ENCODE peak calls at places on chromosome 11, in ten cellular contexts. One of them, this sample, is unnamed.
A peak's percentile ranks its signal among the peaks of the same experiment; 100 is the strongest.

GRCh38 chr11:36376888-36377758 is 81.0 kb downstream of the PRR5L start:
- DNase-seq in MM.1S: peak; percentile 84
- DNase-seq in GM23248: peak; percentile 81
- DNase-seq in GM23338: peak; percentile 87
- DNase-seq in endothelial cell of umbilical vein: peak; percentile 35
- DNase-seq in neural progenitor cell: peak; percentile 85
- DNase-seq in fibroblast of lung: peak; percentile 63
- DNase-seq in HCT116: no peak
- DNase-seq in H1: peak; percentile 86
- DNase-seq in A673: peak; percentile 91
- DNase-seq in this sample: peak; percentile 55

GRCh38 chr11:71551711-71552110 is 3.5 kb downstream of the KRTAP5-9 start:
- DNase-seq in MM.1S: no peak
- DNase-seq in GM23248: no peak
- DNase-seq in GM23338: no peak
- DNase-seq in endothelial cell of umbilical vein: no peak
- DNase-seq in neural progenitor cell: no peak
- DNase-seq in fibroblast of lung: no peak
- DNase-seq in HCT116: no peak
- DNase-seq in H1: no peak
- DNase-seq in A673: no peak
- DNase-seq in this sample: no peak

GRCh38 chr11:13012037-13012693 is 3.0 kb downstream of the RASSF10 start:
- DNase-seq in MM.1S: no peak
- DNase-seq in GM23248: no peak
- DNase-seq in GM23338: peak; percentile 33
- DNase-seq in endothelial cell of umbilical vein: no peak
- DNase-seq in neural progenitor cell: peak; percentile 88
- DNase-seq in fibroblast of lung: peak; percentile 13
- DNase-seq in HCT116: no peak
- DNase-seq in H1: no peak
- DNase-seq in A673: no peak
- DNase-seq in this sample: peak; percentile 21

GRCh38 chr11:70798296-70798695 is 400.0 kb downstream of the CTTN start:
- DNase-seq in MM.1S: no peak
- DNase-seq in GM23248: no peak
- DNase-seq in GM23338: no peak
- DNase-seq in endothelial cell of umbilical vein: no peak
- DNase-seq in neural progenitor cell: no peak
- DNase-seq in fibroblast of lung: no peak
- DNase-seq in HCT116: no peak
- DNase-seq in H1: no peak
- DNase-seq in A673: no peak
- DNase-seq in this sample: no peak

GRCh38 chr11:107561688-107562087 is 3.8 kb downstream of the ALKBH8 start:
- DNase-seq in MM.1S: no peak
- DNase-seq in GM23248: peak; percentile 95
- DNase-seq in GM23338: no peak
- DNase-seq in endothelial cell of umbilical vein: peak; percentile 13
- DNase-seq in neural progenitor cell: no peak
- DNase-seq in fibroblast of lung: peak; percentile 68
- DNase-seq in HCT116: no peak
- DNase-seq in H1: no peak
- DNase-seq in A673: peak; percentile 29
- DNase-seq in this sample: no peak

GRCh38 chr11:131750692-131751091 is 380.3 kb downstream of the NTM start:
- DNase-seq in MM.1S: no peak
- DNase-seq in GM23248: no peak
- DNase-seq in GM23338: no peak
- DNase-seq in endothelial cell of umbilical vein: no peak
- DNase-seq in neural progenitor cell: no peak
- DNase-seq in fibroblast of lung: no peak
- DNase-seq in HCT116: no peak
- DNase-seq in H1: no peak
- DNase-seq in A673: no peak
- DNase-seq in this sample: no peak

GRCh38 chr11:47553417-47553746 is 450 bp upstream of the CELF1 start:
- DNase-seq in MM.1S: no peak
- DNase-seq in GM23248: peak; percentile 68
- DNase-seq in GM23338: no peak
- DNase-seq in endothelial cell of umbilical vein: no peak
- DNase-seq in neural progenitor cell: no peak
- DNase-seq in fibroblast of lung: no peak
- DNase-seq in HCT116: no peak
- DNase-seq in H1: no peak
- DNase-seq in A673: no peak
- DNase-seq in this sample: no peak

GRCh38 chr11:45089251-45089650 is 57.2 kb upstream of the PRDM11 start:
- DNase-seq in MM.1S: no peak
- DNase-seq in GM23248: peak; percentile 97
- DNase-seq in GM23338: no peak
- DNase-seq in endothelial cell of umbilical vein: peak; percentile 14
- DNase-seq in neural progenitor cell: no peak
- DNase-seq in fibroblast of lung: peak; percentile 99
- DNase-seq in HCT116: no peak
- DNase-seq in H1: no peak
- DNase-seq in A673: no peak
- DNase-seq in this sample: no peak

GRCh38 chr11:15038963-15039362 is 34.4 kb upstream of the CALCB start:
- DNase-seq in MM.1S: no peak
- DNase-seq in GM23248: peak; percentile 51
- DNase-seq in GM23338: peak; percentile 30
- DNase-seq in endothelial cell of umbilical vein: no peak
- DNase-seq in neural progenitor cell: peak; percentile 23
- DNase-seq in fibroblast of lung: peak; percentile 2
- DNase-seq in HCT116: peak; percentile 31
- DNase-seq in H1: no peak
- DNase-seq in A673: peak; percentile 23
- DNase-seq in this sample: no peak

GRCh38 chr11:35324981-35325380 is 94.4 kb downstream of the SLC1A2 start:
- DNase-seq in MM.1S: no peak
- DNase-seq in GM23248: peak; percentile 64
- DNase-seq in GM23338: no peak
- DNase-seq in endothelial cell of umbilical vein: no peak
- DNase-seq in neural progenitor cell: no peak
- DNase-seq in fibroblast of lung: peak; percentile 48
- DNase-seq in HCT116: no peak
- DNase-seq in H1: no peak
- DNase-seq in A673: no peak
- DNase-seq in this sample: no peak

GRCh38 chr11:123822591-123822990 is 16.4 kb upstream of the OR6M1 start:
- DNase-seq in MM.1S: no peak
- DNase-seq in GM23248: no peak
- DNase-seq in GM23338: peak; percentile 22
- DNase-seq in endothelial cell of umbilical vein: no peak
- DNase-seq in neural progenitor cell: no peak
- DNase-seq in fibroblast of lung: peak; percentile 23
- DNase-seq in HCT116: no peak
- DNase-seq in H1: no peak
- DNase-seq in A673: no peak
- DNase-seq in this sample: peak; percentile 54

GRCh38 chr11:109221190-109221589 is 200.8 kb upstream of the C11orf87 start:
- DNase-seq in MM.1S: no peak
- DNase-seq in GM23248: no peak
- DNase-seq in GM23338: no peak
- DNase-seq in endothelial cell of umbilical vein: no peak
- DNase-seq in neural progenitor cell: no peak
- DNase-seq in fibroblast of lung: no peak
- DNase-seq in HCT116: no peak
- DNase-seq in H1: no peak
- DNase-seq in A673: no peak
- DNase-seq in this sample: no peak

GRCh38 chr11:18310800-18311340 is 11.1 kb downstream of the HPS5 start:
- DNase-seq in MM.1S: no peak
- DNase-seq in GM23248: peak; percentile 21
- DNase-seq in GM23338: no peak
- DNase-seq in endothelial cell of umbilical vein: no peak
- DNase-seq in neural progenitor cell: no peak
- DNase-seq in fibroblast of lung: peak; percentile 78
- DNase-seq in HCT116: no peak
- DNase-seq in H1: no peak
- DNase-seq in A673: no peak
- DNase-seq in this sample: no peak

GRCh38 chr11:100942016-100942415 is 187.6 kb downstream of the PGR start:
- DNase-seq in MM.1S: no peak
- DNase-seq in GM23248: peak; percentile 10
- DNase-seq in GM23338: no peak
- DNase-seq in endothelial cell of umbilical vein: no peak
- DNase-seq in neural progenitor cell: no peak
- DNase-seq in fibroblast of lung: peak; percentile 23
- DNase-seq in HCT116: no peak
- DNase-seq in H1: no peak
- DNase-seq in A673: peak; percentile 91
- DNase-seq in this sample: no peak

GRCh38 chr11:2768471-2769408 is 68.9 kb upstream of the KCNQ1OT1 start:
- DNase-seq in MM.1S: no peak
- DNase-seq in GM23248: peak; percentile 89
- DNase-seq in GM23338: no peak
- DNase-seq in endothelial cell of umbilical vein: no peak
- DNase-seq in neural progenitor cell: no peak
- DNase-seq in fibroblast of lung: peak; percentile 85
- DNase-seq in HCT116: peak; percentile 38
- DNase-seq in H1: peak; percentile 30
- DNase-seq in A673: peak; percentile 11
- DNase-seq in this sample: peak; percentile 38

GRCh38 chr11:47599821-47600377 is 5.7 kb upstream of the C1QTNF4 start:
- DNase-seq in MM.1S: no peak
- DNase-seq in GM23248: no peak
- DNase-seq in GM23338: no peak
- DNase-seq in endothelial cell of umbilical vein: no peak
- DNase-seq in neural progenitor cell: no peak
- DNase-seq in fibroblast of lung: no peak
- DNase-seq in HCT116: no peak
- DNase-seq in H1: no peak
- DNase-seq in A673: no peak
- DNase-seq in this sample: no peak

GRCh38 chr11:73359930-73360742 is 16.1 kb upstream of the RELT start:
- DNase-seq in MM.1S: peak; percentile 58
- DNase-seq in GM23248: peak; percentile 61
- DNase-seq in GM23338: peak; percentile 78
- DNase-seq in endothelial cell of umbilical vein: peak; percentile 36
- DNase-seq in neural progenitor cell: peak; percentile 62
- DNase-seq in fibroblast of lung: peak; percentile 39
- DNase-seq in HCT116: no peak
- DNase-seq in H1: peak; percentile 83
- DNase-seq in A673: peak; percentile 73
- DNase-seq in this sample: peak; percentile 43

GRCh38 chr11:46278387-46279173 is 1.1 kb downstream of the CREB3L1 start:
- DNase-seq in MM.1S: no peak
- DNase-seq in GM23248: peak; percentile 86
- DNase-seq in GM23338: peak; percentile 87
- DNase-seq in endothelial cell of umbilical vein: no peak
- DNase-seq in neural progenitor cell: peak; percentile 78
- DNase-seq in fibroblast of lung: peak; percentile 59
- DNase-seq in HCT116: no peak
- DNase-seq in H1: peak; percentile 92
- DNase-seq in A673: peak; percentile 72
- DNase-seq in this sample: peak; percentile 85
- TF ChIP-seq EZH2 in MM.1S: no peak
- TF ChIP-seq EZH2 in GM23248: no peak
- TF ChIP-seq EZH2 in GM23338: no peak
- TF ChIP-seq EZH2 in endothelial cell of umbilical vein: peak; percentile 61
- TF ChIP-seq EZH2 in neural progenitor cell: no peak
- TF ChIP-seq EZH2 in fibroblast of lung: no peak
- TF ChIP-seq EZH2 in HCT116: no peak
- TF ChIP-seq EZH2 in H1: no peak
- TF ChIP-seq EZH2 in A673: no peak
- TF ChIP-seq EZH2 in this sample: no peak

DNA sequence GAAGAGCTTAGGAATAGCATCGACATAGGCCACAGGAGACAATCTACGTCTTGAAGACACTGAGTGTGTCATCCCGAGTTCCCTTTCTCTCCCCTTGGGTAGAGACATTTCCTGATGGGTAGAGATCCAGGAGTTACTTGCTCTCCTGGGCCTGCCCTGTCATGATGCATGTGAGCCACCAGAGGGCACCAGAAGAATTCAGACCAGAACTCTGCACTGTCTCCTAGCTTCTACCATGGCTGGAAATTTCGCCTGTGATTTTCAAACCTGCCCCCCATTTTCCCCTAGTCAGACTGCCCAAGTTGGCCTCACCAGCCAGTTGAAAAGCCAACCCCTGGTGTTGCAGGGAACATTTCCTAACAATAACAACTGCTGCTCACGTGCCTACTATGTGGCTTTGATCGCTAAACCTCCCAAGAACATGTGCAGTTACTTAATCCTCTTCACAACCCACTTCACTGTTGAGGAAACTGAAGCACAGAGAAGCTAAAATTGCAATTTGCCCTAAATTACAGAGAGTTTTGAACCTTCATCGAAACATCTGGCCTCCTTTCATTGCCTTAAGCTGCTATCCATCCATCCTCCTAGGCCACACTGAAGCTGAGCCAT is 47.2 kb downstream of the C11orf58 start:
- DNase-seq in MM.1S: peak; percentile 47
- DNase-seq in GM23248: peak; percentile 87
- DNase-seq in GM23338: peak; percentile 87
- DNase-seq in endothelial cell of umbilical vein: peak; percentile 73
- DNase-seq in neural progenitor cell: peak; percentile 76
- DNase-seq in fibroblast of lung: peak; percentile 66
- DNase-seq in HCT116: peak; percentile 54
- DNase-seq in H1: peak; percentile 76
- DNase-seq in A673: peak; percentile 72
- DNase-seq in this sample: peak; percentile 84
- H3K4me1 ChIP-seq in MM.1S: no peaks in the 10 kb centered on the region
- H3K4me1 ChIP-seq in GM23248: peaks cover 21% of the 10 kb centered on the region
- H3K4me1 ChIP-seq in GM23338: no peaks in the 10 kb centered on the region
- H3K4me1 ChIP-seq in endothelial cell of umbilical vein: peaks cover 49% of the 10 kb centered on the region
- H3K4me1 ChIP-seq in neural progenitor cell: peaks cover 20% of the 10 kb centered on the region
- H3K4me1 ChIP-seq in fibroblast of lung: peaks cover 3% of the 10 kb centered on the region
- H3K4me1 ChIP-seq in HCT116: peaks cover 31% of the 10 kb centered on the region
- H3K4me1 ChIP-seq in H1: no peaks in the 10 kb centered on the region
- H3K4me1 ChIP-seq in A673: no peaks in the 10 kb centered on the region
- H3K4me1 ChIP-seq in this sample: peaks cover 6% of the 10 kb centered on the region

GRCh38 chr11:26587073-26587472 is 15.0 kb upstream of the MUC15 start:
- DNase-seq in MM.1S: no peak
- DNase-seq in GM23248: no peak
- DNase-seq in GM23338: no peak
- DNase-seq in endothelial cell of umbilical vein: no peak
- DNase-seq in neural progenitor cell: no peak
- DNase-seq in fibroblast of lung: no peak
- DNase-seq in HCT116: no peak
- DNase-seq in H1: no peak
- DNase-seq in A673: no peak
- DNase-seq in this sample: no peak
- TF ChIP-seq EZH2 in MM.1S: no peak
- TF ChIP-seq EZH2 in GM23248: no peak
- TF ChIP-seq EZH2 in GM23338: no peak
- TF ChIP-seq EZH2 in endothelial cell of umbilical vein: no peak
- TF ChIP-seq EZH2 in neural progenitor cell: no peak
- TF ChIP-seq EZH2 in fibroblast of lung: no peak
- TF ChIP-seq EZH2 in HCT116: no peak
- TF ChIP-seq EZH2 in H1: no peak
- TF ChIP-seq EZH2 in A673: no peak
- TF ChIP-seq EZH2 in this sample: no peak

DNA sequence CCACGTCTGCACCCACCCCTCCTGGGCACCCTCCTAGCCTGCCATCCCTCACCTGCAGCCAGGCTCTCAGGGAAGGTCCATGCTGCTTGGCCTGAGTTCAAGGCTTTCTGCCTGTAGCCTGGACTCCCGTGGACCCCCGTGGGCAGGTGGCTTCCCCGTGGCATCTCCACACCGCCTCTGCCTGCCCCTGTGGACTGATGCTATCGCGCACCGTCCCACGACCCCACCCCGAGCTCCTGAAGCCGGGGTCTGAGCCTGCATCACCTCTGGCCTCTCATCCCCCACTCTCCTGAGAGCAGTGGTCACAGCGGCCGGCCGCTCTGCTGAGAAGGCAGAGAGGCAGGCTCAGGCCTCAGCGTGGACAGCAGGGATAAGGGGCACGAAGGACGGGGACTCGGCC is 4.5 kb downstream of the IFITM5 start:
- DNase-seq in MM.1S: no peak
- DNase-seq in GM23248: no peak
- DNase-seq in GM23338: no peak
- DNase-seq in endothelial cell of umbilical vein: no peak
- DNase-seq in neural progenitor cell: no peak
- DNase-seq in fibroblast of lung: no peak
- DNase-seq in HCT116: no peak
- DNase-seq in H1: no peak
- DNase-seq in A673: no peak
- DNase-seq in this sample: no peak
- H3K4me1 ChIP-seq in MM.1S: no peaks in the 10 kb centered on the region
- H3K4me1 ChIP-seq in GM23248: no peaks in the 10 kb centered on the region
- H3K4me1 ChIP-seq in GM23338: peaks cover 3% of the 10 kb centered on the region
- H3K4me1 ChIP-seq in endothelial cell of umbilical vein: no peaks in the 10 kb centered on the region
- H3K4me1 ChIP-seq in neural progenitor cell: peaks cover 7% of the 10 kb centered on the region
- H3K4me1 ChIP-seq in fibroblast of lung: peaks cover 3% of the 10 kb centered on the region
- H3K4me1 ChIP-seq in HCT116: peaks cover under 1% of the 10 kb centered on the region
- H3K4me1 ChIP-seq in H1: peaks cover 28% of the 10 kb centered on the region
- H3K4me1 ChIP-seq in A673: peaks cover 1% of the 10 kb centered on the region
- H3K4me1 ChIP-seq in this sample: peaks cover 8% of the 10 kb centered on the region

This sample was measured in hepatocyte.